ENCODE peak calls at places on chromosomes 11 and 22, in four cellular contexts. M, P, V and F are unnamed samples. For H3K9me1, the result is how much of the 10 kb centered on the place peaks cover.

GRCh38 chr22:32020117-32020516 is 22.9 kb upstream of the SLC5A1 start:
- DNase-seq in P (no peak), V (peak), M (peak), F (peak)

GRCh38 chr11:2775626-2776350 is 76.0 kb upstream of the KCNQ1OT1 start:
- DNase-seq in P (no peak), V (no peak), M (no peak), F (no peak)

GRCh38 chr22:31956360-31956759 is 12.0 kb downstream of the YWHAH start:
- DNase-seq in V (no peak), M (no peak), P (no peak), F (no peak)

GRCh38 chr11:67299471-67300191 is 3.7 kb upstream of the SSH3 start:
- DNase-seq in M (no peak), V (no peak), P (no peak), F (no peak)

GRCh38 chr22:20788627-20789344 is 14.9 kb downstream of the SERPIND1 start:
- DNase-seq in M (no peak), V (no peak), P (no peak), F (no peak)

GRCh38 chr11:61120865-61121831 is 18.9 kb downstream of the CD5 start:
- DNase-seq in P (no peak), M (no peak), V (no peak), F (peak)

GRCh38 chr11:106233191-106233590 is 155.7 kb downstream of the AASDHPPT start:
- DNase-seq in M (no peak), V (no peak), P (no peak), F (no peak)

GRCh38 chr22:43996170-43996980 is 27.7 kb upstream of the PARVB start:
- DNase-seq in M (peak), V (no peak), P (no peak), F (no peak)

GRCh38 chr11:10275714-10276113 is 18.3 kb downstream of the SBF2 start:
- DNase-seq in M (no peak), V (no peak), P (no peak), F (no peak)

GRCh38 chr11:121553806-121554205 is 101.0 kb upstream of the SORL1-AS1 start:
- DNase-seq in M (no peak), P (no peak), V (no peak), F (peak)

GRCh38 chr11:1205121-1205986 is 17.5 kb upstream of the MUC5B start:
- DNase-seq in M (no peak), P (no peak), V (no peak), F (no peak)

GRCh38 chr11:56910785-56911184 is 77.9 kb upstream of the OR5AK2 start:
- DNase-seq in V (no peak), P (no peak), M (no peak), F (no peak)

GRCh38 chr22:45007946-45008852 is 1.6 kb downstream of the PHF21B start:
- DNase-seq in V (no peak), M (peak), P (peak), F (no peak)

GRCh38 chr22:39231197-39231950 is 13.4 kb downstream of the PDGFB start:
- DNase-seq in V (no peak), P (no peak), M (no peak), F (no peak)

GRCh38 chr11:82191690-82192089 is 542.0 kb downstream of the FAM181B start:
- DNase-seq in M (no peak), V (no peak), P (no peak), F (no peak)

GRCh38 chr11:116614306-116615210 is 158.2 kb downstream of the BUD13 start:
- DNase-seq in P (no peak), V (no peak), M (no peak), F (no peak)

GRCh38 chr11:17668166-17668565 is 51.2 kb upstream of the MYOD1 start:
- DNase-seq in V (no peak), P (no peak), M (no peak), F (no peak)

GRCh38 chr11:119786431-119787073 is 57.6 kb upstream of the NECTIN1 start:
- DNase-seq in P (no peak), V (no peak), M (no peak), F (no peak)

GRCh38 chr22:44348963-44349950 is 36.5 kb upstream of the SHISAL1 start:
- DNase-seq in V (no peak), P (no peak), M (no peak), F (peak)

GRCh38 chr11:66888282-66888681 is 31.4 kb downstream of the LRFN4 start:
- DNase-seq in M (no peak), V (no peak), P (no peak), F (no peak)

GRCh38 chr11:125378596-125378995 is 117.5 kb downstream of the FEZ1 start:
- DNase-seq in V (no peak), P (no peak), M (no peak), F (no peak)

GRCh38 chr11:78319453-78319955 is 98.1 kb downstream of the GAB2 start:
- DNase-seq in M (peak), P (no peak), V (no peak), F (peak)

GRCh38 chr11:76131585-76131984 is 74.7 kb downstream of the WNT11 start:
- DNase-seq in M (no peak), P (no peak), V (no peak), F (no peak)
- H3K9me1 ChIP-seq in M (under half), P (under half), V (under half), F (under half)

GRCh38 chr11:93993747-93994146 is 27.4 kb upstream of the HEPHL1 start:
- DNase-seq in P (no peak), V (no peak), M (no peak), F (no peak)

GRCh38 chr11:94000641-94001040 is 20.5 kb upstream of the HEPHL1 start:
- DNase-seq in M (no peak), P (no peak), V (no peak), F (peak)

GRCh38 chr11:94002226-94002625 is 18.9 kb upstream of the HEPHL1 start:
- DNase-seq in V (no peak), P (no peak), M (no peak), F (peak)

DNA sequence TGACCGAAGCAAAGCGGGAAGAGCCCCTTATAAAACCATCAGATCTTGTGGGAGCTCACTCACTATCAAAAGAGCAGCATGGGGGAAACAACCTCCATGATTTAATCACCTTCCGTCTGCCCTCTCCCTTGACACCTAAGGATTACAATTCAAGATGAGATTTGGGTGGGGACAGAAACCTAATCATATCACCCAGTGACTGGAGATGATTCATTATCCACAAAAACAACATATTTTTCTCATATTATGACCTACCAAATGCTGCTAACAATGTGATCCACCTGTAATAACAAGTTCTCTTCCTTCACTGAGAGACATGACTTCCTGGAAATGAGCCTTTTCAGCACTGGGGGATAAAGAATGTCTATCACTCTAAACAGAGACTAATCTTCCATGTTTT is 23.4 kb upstream of the HEPHL1 start:
- DNase-seq in M (no peak), V (no peak), P (no peak), F (no peak)
- H3K9me1 ChIP-seq in M (under half), V (under half), P (under half), F (under half)

GRCh38 chr11:97610854-97611253 is 1221.0 kb downstream of the JRKL start:
- DNase-seq in P (no peak), M (no peak), V (no peak), F (no peak)

GRCh38 chr11:97611345-97611744 is 1221.5 kb downstream of the JRKL start:
- DNase-seq in M (no peak), V (no peak), P (no peak), F (no peak)

GRCh38 chr11:97610000-97610399 is 1220.2 kb downstream of the JRKL start:
- DNase-seq in V (no peak), P (no peak), M (no peak), F (no peak)

GRCh38 chr11:97607301-97608000 is 1217.6 kb downstream of the JRKL start:
- DNase-seq in V (no peak), M (no peak), P (no peak), F (no peak)
- H3K9me1 ChIP-seq in V (under half), M (under half), P (under half), F (under half)

GRCh38 chr11:45043755-45044475 is 93.2 kb upstream of the TP53I11 start:
- DNase-seq in M (no peak), V (no peak), P (no peak), F (no peak)
- H3K9me1 ChIP-seq in M (under half), V (under half), P (under half), F (under half)

GRCh38 chr11:132655187-132655855 is 877.0 kb downstream of the OPCML start:
- DNase-seq in V (no peak), P (no peak), M (no peak), F (no peak)
- H3K9me1 ChIP-seq in V (under half), P (under half), M (under half), F (under half)

GRCh38 chr11:65189191-65189590 is 7.5 kb downstream of the CAPN1 start:
- DNase-seq in M (no peak), P (no peak), V (no peak), F (no peak)
- H3K9me1 ChIP-seq in M (under half), P (under half), V (under half), F (under half)

GRCh38 chr22:36528336-36528735 is 630 bp downstream of the EIF3D start:
- DNase-seq in M (no peak), V (no peak), P (peak), F (no peak)

GRCh38 chr22:36532466-36532865 is 3.5 kb upstream of the EIF3D start:
- DNase-seq in V (no peak), M (no peak), P (no peak), F (no peak)

GRCh38 chr22:36528795-36529718 is at the start of gene EIF3D:
- DNase-seq in P (peak), M (peak), V (peak), F (peak)
- H3K9me1 ChIP-seq in P (under half), M (under half), V (under half), F (under half)

GRCh38 chr11:86510674-86511073 is 136.0 kb downstream of the CCDC81 start:
- DNase-seq in M (no peak), P (no peak), V (no peak), F (no peak)
- H3K9me1 ChIP-seq in M (under half), P (under half), V (under half), F (under half)

GRCh38 chr11:35261197-35261596 is 122.2 kb downstream of the CD44 start:
- DNase-seq in M (no peak), V (no peak), P (no peak), F (no peak)

GRCh38 chr11:35267504-35267903 is 128.5 kb downstream of the CD44 start:
- DNase-seq in P (no peak), V (no peak), M (no peak), F (peak)

GRCh38 chr11:35262735-35263134 is 123.8 kb downstream of the CD44 start:
- DNase-seq in M (no peak), P (no peak), V (no peak), F (no peak)

GRCh38 chr11:35270342-35270741 is 131.4 kb downstream of the CD44 start:
- DNase-seq in M (no peak), V (no peak), P (no peak), F (peak)

DNA sequence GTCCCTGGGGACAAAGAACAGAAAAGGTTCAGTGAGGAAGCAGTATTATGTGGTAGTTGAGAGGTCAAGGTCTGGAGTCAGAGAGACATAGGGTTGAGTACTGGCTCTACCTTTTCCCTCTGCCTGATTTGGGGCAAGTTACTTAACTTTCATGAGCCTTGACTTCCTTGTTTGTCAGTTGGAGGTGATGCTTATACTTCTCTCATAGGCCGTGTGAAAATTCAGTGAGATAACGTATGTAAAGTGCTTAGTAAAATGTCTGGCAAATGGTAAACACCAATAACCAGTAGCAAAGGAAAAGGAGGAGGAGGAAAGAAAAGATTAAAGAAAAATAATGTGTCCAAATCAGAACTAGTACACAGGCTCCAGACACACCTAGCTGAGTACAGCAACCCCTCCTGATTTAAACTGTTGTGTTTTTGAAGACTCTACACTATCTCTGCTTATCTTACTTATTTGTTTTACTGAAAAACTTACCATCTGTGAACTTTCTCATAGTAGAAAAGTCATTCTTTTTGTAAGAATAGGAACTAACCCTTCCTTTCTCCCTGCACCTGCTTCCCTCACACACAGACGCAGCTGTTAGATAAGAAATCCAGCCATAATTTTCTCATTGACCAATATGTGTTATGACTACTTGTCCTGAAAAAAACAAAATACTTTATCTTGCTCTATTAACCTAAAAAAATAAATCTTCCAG is 126.9 kb downstream of the CD44 start:
- DNase-seq in P (no peak), M (peak), V (no peak), F (no peak)
- H3K9me1 ChIP-seq in P (under half), M (under half), V (under half), F (under half)

GRCh38 chr11:29024386-29024785 is 916.2 kb downstream of the METTL15 start:
- DNase-seq in P (no peak), M (no peak), V (no peak), F (peak)

GRCh38 chr11:29025001-29025400 is 916.8 kb downstream of the METTL15 start:
- DNase-seq in M (no peak), V (no peak), P (no peak), F (peak)

GRCh38 chr11:29029452-29029851 is 921.3 kb downstream of the METTL15 start:
- DNase-seq in V (no peak), P (no peak), M (no peak), F (no peak)
- H3K9me1 ChIP-seq in V (under half), P (under half), M (under half), F (under half)